ENCODE peak calls at places on chromosomes 3 and 15, in four cellular contexts. H, M, O and S are unnamed samples.
A peak's percentile ranks its signal among the peaks of the same experiment; 100 is the strongest.

GRCh38 chr3:50156991-50157493 is 1.9 kb downstream of the SEMA3F start:
- DNase-seq in H (no peak), M (no peak), O (peak; percentile 47), S (no peak)

GRCh38 chr3:172513488-172513887 is 9.7 kb downstream of the TNFSF10 start:
- DNase-seq in H (no peak), M (no peak), O (peak; percentile 93), S (no peak)

GRCh38 chr15:100520132-100520921 is 8.4 kb downstream of the CERS3 start:
- DNase-seq in H (no peak), M (no peak), O (no peak), S (no peak)

GRCh38 chr15:38253448-38253847 is 812 bp downstream of the SPRED1 start:
- DNase-seq in H (no peak), M (no peak), O (peak; percentile 77), S (peak; percentile 80)

GRCh38 chr3:127836004-127836882 is 13.9 kb upstream of the MGLL start:
- DNase-seq in H (no peak), M (no peak), O (no peak), S (no peak)

GRCh38 chr3:171563298-171563697 is 103.1 kb upstream of the TNIK start:
- DNase-seq in H (no peak), M (no peak), O (no peak), S (no peak)

GRCh38 chr3:99945328-99945995 is 127.8 kb downstream of the CMSS1 start:
- DNase-seq in H (no peak), M (peak; percentile 37), O (no peak), S (peak; percentile 65)

GRCh38 chr15:39269352-39269751 is 311.5 kb upstream of the THBS1 start:
- DNase-seq in H (no peak), M (no peak), O (no peak), S (no peak)

GRCh38 chr15:80562033-80562432 is 133.1 kb upstream of the ABHD17C start:
- DNase-seq in H (no peak), M (no peak), O (no peak), S (no peak)

GRCh38 chr15:42832577-42832976 is 88.0 kb downstream of the TTBK2 start:
- DNase-seq in H (no peak), M (peak; percentile 33), O (peak; percentile 84), S (peak; percentile 64)

GRCh38 chr15:39934415-39935044 is 615 bp downstream of the EIF2AK4 start:
- DNase-seq in H (no peak), M (no peak), O (peak; percentile 29), S (peak; percentile 48)

GRCh38 chr3:41955192-41955591 is 6.7 kb downstream of the ULK4 start:
- DNase-seq in H (no peak), M (no peak), O (no peak), S (no peak)

GRCh38 chr15:62964251-62964650 is 78.3 kb upstream of the TPM1 start:
- DNase-seq in H (no peak), M (peak; percentile 71), O (no peak), S (no peak)

GRCh38 chr3:187802928-187803259 is 57.6 kb upstream of the BCL6 start:
- DNase-seq in H (no peak), M (no peak), O (no peak), S (no peak)

GRCh38 chr15:67838789-67839332 is 984 bp downstream of the RNU6-1 start:
- DNase-seq in H (no peak), M (no peak), O (peak; percentile 53), S (peak; percentile 25)

GRCh38 chr3:84074767-84075166 is 884.0 kb upstream of the CADM2 start:
- DNase-seq in H (no peak), M (no peak), O (no peak), S (peak; percentile 69)

GRCh38 chr15:50854594-50855490 is 53.6 kb upstream of the AP4E1 start:
- DNase-seq in H (no peak), M (peak; percentile 26), O (peak; percentile 6), S (no peak)

GRCh38 chr15:59976480-59976879 is 27.6 kb upstream of the FOXB1 start:
- DNase-seq in H (no peak), M (no peak), O (no peak), S (no peak)

GRCh38 chr3:35862057-35862456 is 222.7 kb downstream of the ARPP21 start:
- DNase-seq in H (no peak), M (no peak), O (no peak), S (no peak)

GRCh38 chr3:129502641-129503386 is 25.6 kb upstream of the RHO start:
- DNase-seq in H (no peak), M (no peak), O (no peak), S (no peak)

GRCh38 chr3:129503387-129504010 is 24.9 kb upstream of the RHO start:
- DNase-seq in H (no peak), M (no peak), O (no peak), S (no peak)

GRCh38 chr3:129500334-129500658 is 28.1 kb upstream of the RHO start:
- DNase-seq in H (no peak), M (no peak), O (no peak), S (no peak)

GRCh38 chr3:129504471-129505100 is 23.9 kb upstream of the RHO start:
- DNase-seq in H (no peak), M (no peak), O (no peak), S (no peak)

GRCh38 chr3:129501630-129502029 is 26.8 kb upstream of the RHO start:
- DNase-seq in H (no peak), M (no peak), O (no peak), S (no peak)
- TF ChIP-seq CTCF in H (no peak), M (no peak), O (no peak), S (no peak)

GRCh38 chr15:29114277-29115092 is 155.1 kb downstream of the NSMCE3 start:
- DNase-seq in H (no peak), M (no peak), O (no peak), S (no peak)

GRCh38 chr15:29117778-29118177 is 151.8 kb downstream of the NSMCE3 start:
- DNase-seq in H (no peak), M (no peak), O (no peak), S (no peak)

GRCh38 chr15:29116970-29117700 is 152.5 kb downstream of the NSMCE3 start:
- DNase-seq in H (no peak), M (no peak), O (no peak), S (no peak)

GRCh38 chr15:29113336-29114276 is 156.0 kb downstream of the NSMCE3 start:
- DNase-seq in H (no peak), M (no peak), O (no peak), S (no peak)

DNA sequence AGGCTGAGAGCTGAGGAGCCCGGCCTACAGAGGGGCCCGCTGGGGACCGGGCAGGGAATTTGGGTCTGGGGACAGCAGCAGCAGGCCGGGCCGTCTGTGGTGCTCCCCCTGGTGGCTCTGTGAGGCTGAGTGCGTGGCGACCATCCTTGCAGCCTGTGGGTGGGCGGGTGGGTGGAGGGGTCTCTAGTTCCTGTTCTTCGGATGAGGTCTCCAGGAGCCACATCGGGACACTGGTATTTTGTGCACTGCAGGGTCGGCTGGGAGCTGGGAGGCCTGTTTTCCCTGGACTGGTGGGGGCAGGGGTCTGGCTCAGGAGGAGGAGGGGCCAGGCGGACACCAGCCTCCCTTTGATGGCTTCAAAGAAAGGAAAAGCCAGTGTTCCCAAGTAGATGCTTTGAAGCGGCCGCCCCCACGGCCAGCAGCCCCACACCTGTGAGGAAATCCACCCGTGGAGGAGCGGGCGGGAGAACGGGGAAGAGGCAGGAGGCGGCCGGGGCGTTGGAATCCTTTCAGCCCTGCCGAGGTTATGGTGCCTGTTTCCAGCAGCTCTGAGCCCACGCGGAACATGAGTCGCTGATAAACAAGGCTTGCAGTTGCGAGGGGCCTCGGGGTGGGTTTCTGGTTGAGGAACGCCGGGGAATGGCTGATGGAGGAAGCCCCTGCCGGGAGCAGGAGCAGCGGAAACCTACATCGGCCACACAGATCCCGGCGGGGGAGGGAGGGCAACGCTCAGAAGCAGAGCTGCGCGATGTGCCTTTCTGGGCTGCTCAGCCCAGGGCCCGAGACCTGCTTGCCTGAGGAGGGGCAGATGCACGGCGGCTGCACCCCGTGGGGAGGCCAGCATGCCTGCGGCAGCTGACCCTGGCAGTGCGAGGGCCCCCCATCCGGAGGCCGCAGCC is 154.3 kb downstream of the NSMCE3 start:
- DNase-seq in H (no peak), M (no peak), O (peak; percentile 17), S (peak; percentile 16)
- TF ChIP-seq CTCF in H (no peak), M (peak; percentile 48), O (peak; percentile 42), S (peak; percentile 56)

GRCh38 chr3:196202516-196202970 is 8.7 kb downstream of the ZDHHC19 start:
- DNase-seq in H (no peak), M (no peak), O (peak; percentile 22), S (peak; percentile 62)
- TF ChIP-seq CTCF in H (no peak), M (no peak), O (no peak), S (no peak)

GRCh38 chr3:14913926-14914776 is 33.2 kb upstream of the NR2C2 start:
- DNase-seq in H (no peak), M (no peak), O (no peak), S (no peak)
- TF ChIP-seq CTCF in H (no peak), M (no peak), O (no peak), S (no peak)

GRCh38 chr3:45224824-45225464 is 1.1 kb downstream of the TMEM158 start:
- DNase-seq in H (no peak), M (no peak), O (peak; percentile 77), S (peak; percentile 73)
- TF ChIP-seq CTCF in H (no peak), M (peak; percentile 59), O (peak; percentile 44), S (peak; percentile 56)

DNA sequence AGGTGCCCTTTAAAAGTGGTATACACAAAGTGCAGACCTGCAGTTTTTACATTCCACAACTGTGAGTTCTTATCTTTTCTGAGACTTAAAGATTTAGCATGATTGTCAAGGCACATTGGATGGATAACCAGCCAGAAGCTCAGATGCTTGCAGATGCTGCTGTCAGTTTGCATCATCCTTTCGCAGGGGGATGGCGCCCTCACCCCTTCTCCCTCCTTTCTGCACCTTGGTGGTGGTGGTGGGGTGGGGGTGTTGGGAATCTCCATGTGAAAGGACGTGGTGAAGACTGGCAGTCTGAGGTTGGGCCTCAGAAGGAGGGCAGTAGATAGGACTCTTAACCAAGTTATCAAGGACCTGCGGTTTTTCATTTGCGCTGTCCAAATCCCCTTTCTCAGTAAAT is 309.6 kb upstream of the SEMA6D start:
- DNase-seq in H (no peak), M (no peak), O (no peak), S (no peak)
- TF ChIP-seq CTCF in H (no peak), M (no peak), O (no peak), S (no peak)

GRCh38 chr15:97077930-97078329 is 747.4 kb downstream of the NR2F2 start:
- DNase-seq in H (no peak), M (no peak), O (no peak), S (no peak)

GRCh38 chr15:97071658-97072057 is 741.2 kb downstream of the NR2F2 start:
- DNase-seq in H (no peak), M (no peak), O (no peak), S (no peak)

GRCh38 chr15:97078556-97078955 is 748.1 kb downstream of the NR2F2 start:
- DNase-seq in H (no peak), M (no peak), O (no peak), S (no peak)

DNA sequence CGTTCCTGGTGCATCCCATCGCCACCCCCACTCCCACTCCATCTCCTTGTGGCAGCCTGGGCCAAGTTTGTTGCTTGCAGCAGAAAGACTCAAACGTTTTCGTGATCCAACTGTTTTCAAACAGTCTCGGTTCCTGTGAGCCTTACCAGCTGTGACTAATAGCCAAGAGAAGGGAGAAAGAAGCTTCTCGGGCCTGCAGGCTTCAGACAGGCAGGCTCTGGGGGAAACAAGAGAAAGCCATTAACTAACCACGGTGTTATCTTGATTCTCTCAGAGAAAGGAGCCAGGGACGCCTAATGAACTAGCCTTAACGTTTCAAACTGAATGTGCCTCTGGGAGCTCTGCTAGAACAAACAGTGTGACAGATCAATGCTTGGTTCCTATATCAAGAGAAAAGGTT is 742.1 kb downstream of the NR2F2 start:
- DNase-seq in H (no peak), M (no peak), O (no peak), S (no peak)
- TF ChIP-seq CTCF in H (no peak), M (no peak), O (no peak), S (no peak)

GRCh38 chr3:53069422-53070068 is 23.7 kb upstream of the SFMBT1 start:
- DNase-seq in H (no peak), M (no peak), O (peak; percentile 23), S (peak; percentile 20)
- TF ChIP-seq CTCF in H (no peak), M (no peak), O (no peak), S (peak; percentile 14)